ENCODE peak calls at places on chromosomes 7 and 10, in seven cellular contexts. R, S, H, Q, Z, D and I are unnamed samples.

GRCh38 chr7:13532028-13532753 is 457.3 kb downstream of the ETV1 start:
- DNase-seq in R (no peak), S (no peak), H (no peak), Q (no peak), Z (no peak), D (no peak), I (no peak)

GRCh38 chr7:18189495-18190126 is 162.0 kb upstream of the PRPS1L1 start:
- DNase-seq in R (no peak), S (no peak), H (no peak), Q (no peak), Z (no peak), D (no peak), I (no peak)

GRCh38 chr7:41188163-41189130 is 514.4 kb downstream of the INHBA start:
- DNase-seq in R (no peak), S (no peak), H (peak; percentile 70), Q (no peak), Z (no peak), D (no peak), I (no peak)

GRCh38 chr10:29435809-29436501 is 147.1 kb downstream of the LYZL1 start:
- DNase-seq in R (no peak), S (no peak), H (peak; percentile 27), Q (no peak), Z (no peak), D (no peak), I (no peak)

GRCh38 chr10:30751678-30752331 is 122.3 kb upstream of the LYZL2 start:
- DNase-seq in R (peak; percentile 56), S (peak; percentile 84), H (peak; percentile 75), Q (no peak), Z (peak; percentile 46), D (peak; percentile 67), I (peak; percentile 80)

GRCh38 chr7:5266148-5267028 is 16.4 kb upstream of the SLC29A4 start:
- DNase-seq in R (no peak), S (no peak), H (no peak), Q (no peak), Z (no peak), D (no peak), I (no peak)

GRCh38 chr7:7333610-7334009 is 151.3 kb downstream of the C1GALT1 start:
- DNase-seq in R (no peak), S (no peak), H (no peak), Q (no peak), Z (no peak), D (no peak), I (no peak)

GRCh38 chr7:118735436-118735835 is 510.9 kb downstream of the ANKRD7 start:
- DNase-seq in R (no peak), S (no peak), H (peak; percentile 2), Q (no peak), Z (no peak), D (no peak), I (no peak)

GRCh38 chr7:121937224-121937623 is 64.3 kb downstream of the PTPRZ1 start:
- DNase-seq in R (no peak), S (peak; percentile 14), H (no peak), Q (no peak), Z (no peak), D (no peak), I (no peak)

GRCh38 chr10:132443998-132444876 is 47.2 kb downstream of the PWWP2B start:
- DNase-seq in R (no peak), S (no peak), H (no peak), Q (no peak), Z (peak; percentile 91), D (no peak), I (no peak)

GRCh38 chr10:2920638-2921037 is 146.7 kb upstream of the PFKP start:
- DNase-seq in R (no peak), S (no peak), H (no peak), Q (no peak), Z (no peak), D (no peak), I (no peak)

GRCh38 chr10:52484426-52485065 is 170.5 kb downstream of the DKK1 start:
- DNase-seq in R (no peak), S (no peak), H (no peak), Q (no peak), Z (no peak), D (no peak), I (no peak)

GRCh38 chr10:52485486-52485885 is 171.4 kb downstream of the DKK1 start:
- DNase-seq in R (no peak), S (no peak), H (no peak), Q (no peak), Z (no peak), D (no peak), I (no peak)

GRCh38 chr10:52488606-52489485 is 174.8 kb downstream of the DKK1 start:
- DNase-seq in R (no peak), S (peak; percentile 41), H (peak; percentile 70), Q (no peak), Z (no peak), D (no peak), I (no peak)

GRCh38 chr10:52483587-52483986 is 169.5 kb downstream of the DKK1 start:
- DNase-seq in R (no peak), S (no peak), H (no peak), Q (no peak), Z (no peak), D (no peak), I (no peak)

DNA sequence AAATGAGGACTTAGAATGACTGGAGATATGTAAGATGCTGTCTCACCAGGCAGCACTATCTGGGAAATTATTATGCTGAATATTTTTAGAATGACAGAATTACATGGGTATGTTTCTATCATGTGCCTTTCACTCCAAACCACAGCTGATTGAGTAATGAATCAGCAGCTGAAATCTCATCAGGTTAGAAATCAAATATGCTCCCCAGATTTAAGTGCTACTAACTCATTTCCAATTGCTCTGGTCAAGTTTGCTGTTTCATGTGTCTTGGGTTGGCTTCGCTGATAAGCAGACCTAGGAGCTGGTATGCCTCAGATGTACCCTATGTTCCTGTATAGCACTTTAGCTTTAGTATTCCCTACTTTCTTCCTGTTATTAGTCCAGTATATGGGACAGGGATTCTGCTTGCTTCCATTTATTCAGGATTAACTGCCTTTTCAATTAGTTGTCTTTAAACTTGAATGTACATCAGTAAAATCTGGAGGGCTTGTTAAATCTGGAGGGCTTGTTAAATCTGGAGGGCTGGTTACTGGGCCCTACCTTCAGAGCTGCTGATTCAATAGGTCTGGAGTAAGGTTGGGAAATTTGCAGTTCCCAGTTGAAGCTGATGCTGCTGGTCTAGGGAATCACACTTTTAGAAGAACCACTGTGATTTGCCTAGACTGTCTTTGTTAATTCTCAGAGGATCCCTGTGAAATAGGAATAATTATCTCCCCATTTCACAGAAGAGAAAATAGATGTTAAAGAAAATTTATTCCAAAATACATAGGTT is 172.9 kb downstream of the DKK1 start:
- DNase-seq in R (no peak), S (no peak), H (peak; percentile 81), Q (no peak), Z (no peak), D (no peak), I (no peak)
- H3K27ac ChIP-seq in R (no peak overlapping the region), S (no peak overlapping the region), H (peak overlapping the region; percentile 77), Q (no peak overlapping the region), Z (no peak overlapping the region), D (no peak overlapping the region), I (no peak overlapping the region)

GRCh38 chr7:48872548-48872947 is 51.8 kb upstream of the CDC14C start:
- DNase-seq in R (no peak), S (no peak), H (no peak), Q (no peak), Z (no peak), D (no peak), I (no peak)

GRCh38 chr7:48876087-48876486 is 48.3 kb upstream of the CDC14C start:
- DNase-seq in R (no peak), S (no peak), H (no peak), Q (no peak), Z (no peak), D (no peak), I (no peak)

GRCh38 chr7:48875300-48875916 is 48.9 kb upstream of the CDC14C start:
- DNase-seq in R (peak; percentile 28), S (peak; percentile 84), H (peak; percentile 8), Q (peak; percentile 60), Z (peak; percentile 21), D (no peak), I (peak; percentile 54)
- H3K27ac ChIP-seq in R (no peak overlapping the region), S (no peak overlapping the region), H (no peak overlapping the region), Q (no peak overlapping the region), Z (no peak overlapping the region), D (no peak overlapping the region), I (no peak overlapping the region)

GRCh38 chr7:44819292-44819691 is 22.8 kb downstream of the PPIA start:
- DNase-seq in R (no peak), S (no peak), H (no peak), Q (no peak), Z (no peak), D (no peak), I (no peak)

GRCh38 chr7:44811093-44811492 is 14.6 kb downstream of the PPIA start:
- DNase-seq in R (no peak), S (no peak), H (no peak), Q (no peak), Z (no peak), D (no peak), I (no peak)

GRCh38 chr7:44811571-44811970 is 15.1 kb downstream of the PPIA start:
- DNase-seq in R (no peak), S (no peak), H (no peak), Q (no peak), Z (no peak), D (no peak), I (no peak)

DNA sequence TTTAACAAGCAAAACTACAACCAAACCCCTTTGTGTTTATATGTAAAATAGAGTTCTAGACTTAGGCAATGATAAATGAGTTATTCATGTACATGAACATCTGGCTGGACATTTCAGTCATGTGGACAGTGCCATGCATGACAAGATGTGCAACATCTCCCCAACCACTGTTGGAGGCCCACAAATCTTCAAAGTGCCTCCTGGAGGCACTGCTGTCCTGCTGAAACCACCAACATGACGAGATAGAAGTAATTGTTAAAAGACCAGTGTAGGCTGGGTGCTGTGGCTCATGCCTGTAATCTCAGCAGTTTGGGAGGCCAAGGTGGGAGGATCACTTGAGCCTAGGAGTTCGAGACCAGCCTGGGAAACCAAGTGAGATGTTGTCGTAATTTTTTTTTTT is 18.5 kb downstream of the PPIA start:
- DNase-seq in R (no peak), S (no peak), H (no peak), Q (no peak), Z (no peak), D (no peak), I (no peak)
- H3K27ac ChIP-seq in R (no peak overlapping the region), S (no peak overlapping the region), H (no peak overlapping the region), Q (no peak overlapping the region), Z (no peak overlapping the region), D (no peak overlapping the region), I (no peak overlapping the region)

GRCh38 chr10:120458432-120458831 is 1.4 kb downstream of the PLPP4 start:
- DNase-seq in R (no peak), S (no peak), H (no peak), Q (no peak), Z (no peak), D (no peak), I (no peak)
- H3K27ac ChIP-seq in R (no peak overlapping the region), S (no peak overlapping the region), H (no peak overlapping the region), Q (no peak overlapping the region), Z (no peak overlapping the region), D (no peak overlapping the region), I (no peak overlapping the region)

GRCh38 chr7:43834463-43835251 is 34.7 kb downstream of the MRPS24 start:
- DNase-seq in R (no peak), S (no peak), H (peak; percentile 27), Q (no peak), Z (peak; percentile 25), D (no peak), I (no peak)
- H3K27ac ChIP-seq in R (no peak overlapping the region), S (no peak overlapping the region), H (no peak overlapping the region), Q (no peak overlapping the region), Z (no peak overlapping the region), D (no peak overlapping the region), I (no peak overlapping the region)